ENCODE peak calls at places on chromosome 18, in six cellular contexts. O is NCI-H1694, Y is right cardiac atrium, X is RKO, N is AG04450, U is GM06990. M is an unnamed sample.

GRCh38 chr18:46740046-46740445 is 16.8 kb downstream of the ST8SIA5 start:
- DNase-seq in O (no peak), Y (no peak), X (no peak), N (no peak), U (no peak), M (no peak)

GRCh38 chr18:59428018-59428417 is 69.0 kb upstream of the LMAN1 start:
- DNase-seq in O (no peak), Y (no peak), X (no peak), N (no peak), U (no peak), M (peak; percentile 61)

GRCh38 chr18:48667276-48668254 is 128.7 kb downstream of the CTIF start:
- DNase-seq in O (peak; percentile 48), Y (no peak), X (no peak), N (no peak), U (no peak), M (peak; percentile 89)

GRCh38 chr18:9569178-9569577 is 45.2 kb downstream of the PPP4R1 start:
- DNase-seq in O (no peak), Y (no peak), X (no peak), N (no peak), U (no peak), M (no peak)

GRCh38 chr18:78406743-78407455 is 572.7 kb upstream of the SALL3 start:
- DNase-seq in O (no peak), Y (no peak), X (no peak), N (no peak), U (no peak), M (no peak)

GRCh38 chr18:77711096-77711495 is 461.4 kb downstream of the GALR1 start:
- DNase-seq in O (no peak), Y (no peak), X (peak; percentile 39), N (no peak), U (no peak), M (no peak)

GRCh38 chr18:25678226-25678625 is 326.3 kb upstream of the ZNF521 start:
- DNase-seq in O (no peak), Y (no peak), X (no peak), N (no peak), U (no peak), M (no peak)

GRCh38 chr18:48126240-48126639 is 195.8 kb upstream of the SMAD2 start:
- DNase-seq in O (no peak), Y (no peak), X (no peak), N (no peak), U (no peak), M (no peak)

GRCh38 chr18:3605562-3606443 is 155.8 kb downstream of the TGIF1 start:
- DNase-seq in O (no peak), Y (no peak), X (peak; percentile 83), N (no peak), U (no peak), M (no peak)

GRCh38 chr18:76208632-76209308 is 286.3 kb downstream of the ZNF516 start:
- DNase-seq in O (no peak), Y (peak; percentile 15), X (no peak), N (no peak), U (no peak), M (no peak)

GRCh38 chr18:63956755-63957154 is 7.7 kb downstream of the HMSD start:
- DNase-seq in O (no peak), Y (no peak), X (no peak), N (no peak), U (no peak), M (no peak)

GRCh38 chr18:13647761-13648160 is 78.6 kb downstream of the FAM210A start:
- DNase-seq in O (no peak), Y (no peak), X (no peak), N (no peak), U (no peak), M (no peak)

GRCh38 chr18:49694402-49694801 is 118.9 kb downstream of the ACAA2 start:
- DNase-seq in O (no peak), Y (no peak), X (no peak), N (no peak), U (no peak), M (no peak)

GRCh38 chr18:650428-650858 is 7.0 kb upstream of the TYMS start:
- DNase-seq in O (no peak), Y (no peak), X (no peak), N (no peak), U (peak; percentile 34), M (no peak)

GRCh38 chr18:39494211-39494896 is 1928.8 kb upstream of the CELF4 start:
- DNase-seq in O (no peak), Y (no peak), X (no peak), N (no peak), U (no peak), M (no peak)

GRCh38 chr18:74476154-74476553 is 19.0 kb upstream of the DIPK1C start:
- DNase-seq in O (peak; percentile 7), Y (no peak), X (peak; percentile 12), N (no peak), U (no peak), M (no peak)

GRCh38 chr18:12944724-12945123 is 3.1 kb upstream of the SEH1L start:
- DNase-seq in O (no peak), Y (peak; percentile 47), X (no peak), N (no peak), U (no peak), M (no peak)

GRCh38 chr18:9842446-9842845 is 43.3 kb upstream of the TXNDC2 start:
- DNase-seq in O (no peak), Y (no peak), X (no peak), N (no peak), U (no peak), M (no peak)

GRCh38 chr18:48193521-48194251 is 215.5 kb downstream of the ZBTB7C start:
- DNase-seq in O (no peak), Y (peak; percentile 49), X (no peak), N (no peak), U (no peak), M (peak; percentile 12)

M was measured in G401.